ENCODE peak calls at places on chromosomes 5 and 9, in nine cellular contexts. K is T-helper 1 cell; D is tibial artery; R is mammary epithelial cell; J is NCI-H1930; N is EH; A is stimulated activated CD4-positive, alpha-beta T cell treated with anti-CD3 and anti-CD28 coated beads, Interleukin-15, amount 100 ng/mL, for 24 hours; X is NAMALWA; F is NCI-H1092 treated with DMSO at 0.1 percent for 48 hours. Z is an unnamed sample.

GRCh38 chr5:102856374-102856748 is 101.3 kb downstream of the PAM start:
- DNase-seq in N (peak), D (no peak), X (no peak), F (no peak), J (no peak), K (no peak), A (no peak), R (peak), Z (no peak)

GRCh38 chr9:126642009-126642744 is 28.4 kb downstream of the LMX1B start:
- DNase-seq in A (no peak), N (no peak), K (no peak), X (no peak), J (no peak), F (no peak), R (no peak), D (no peak), Z (no peak)

GRCh38 chr5:100584069-100584468 is 48.9 kb downstream of the FAM174A start:
- DNase-seq in K (no peak), D (no peak), R (no peak), J (no peak), X (peak), A (no peak), N (no peak), F (no peak), Z (no peak)

GRCh38 chr5:112084149-112084548 is 327.2 kb upstream of the NREP start:
- DNase-seq in N (no peak), F (no peak), J (no peak), K (no peak), R (no peak), D (no peak), X (no peak), A (no peak), Z (no peak)

GRCh38 chr9:136996361-136997281 is at the start of gene CLIC3:
- DNase-seq in K (peak), A (peak), N (peak), F (no peak), X (peak), R (peak), D (no peak), J (no peak), Z (peak)

GRCh38 chr5:121758640-121759039 is 93.0 kb upstream of the FTMT start:
- DNase-seq in A (no peak), X (no peak), N (no peak), J (no peak), D (no peak), R (no peak), K (no peak), F (no peak), Z (no peak)

GRCh38 chr5:56910123-56910951 is 941 bp downstream of the SETD9 start:
- DNase-seq in X (no peak), R (no peak), N (no peak), J (no peak), A (peak), F (peak), K (no peak), D (peak), Z (peak)

GRCh38 chr9:13778486-13779110 is 499.1 kb upstream of the MPDZ start:
- DNase-seq in X (no peak), R (no peak), K (no peak), F (no peak), J (no peak), D (no peak), N (no peak), A (no peak), Z (peak)

GRCh38 chr9:108150736-108151135 is 661.2 kb upstream of the KLF4 start:
- DNase-seq in D (peak), R (no peak), J (no peak), K (no peak), X (no peak), F (no peak), N (peak), A (no peak), Z (no peak)

GRCh38 chr5:142215915-142216681 is 107.5 kb downstream of the NDFIP1 start:
- DNase-seq in K (no peak), D (peak), J (no peak), F (no peak), A (no peak), N (peak), X (no peak), R (peak), Z (no peak)

GRCh38 chr9:87148391-87149237 is 201.3 kb upstream of the GAS1 start:
- DNase-seq in A (peak), F (peak), X (no peak), R (peak), K (no peak), N (peak), J (no peak), D (peak), Z (peak)

GRCh38 chr5:144697847-144698262 is 527.2 kb downstream of the KCTD16 start:
- DNase-seq in D (no peak), R (peak), X (no peak), K (no peak), A (no peak), F (no peak), J (no peak), N (peak), Z (no peak)

GRCh38 chr9:73736266-73736665 is 584.6 kb downstream of the ANXA1 start:
- DNase-seq in N (no peak), R (peak), K (no peak), X (no peak), F (no peak), D (no peak), A (no peak), J (no peak), Z (no peak)

GRCh38 chr5:171680485-171680884 is 105.1 kb upstream of the SMIM23 start:
- DNase-seq in D (peak), J (no peak), N (no peak), X (peak), A (no peak), F (no peak), R (no peak), K (no peak), Z (no peak)

GRCh38 chr9:88816591-88816990 is 174.7 kb upstream of the S1PR3 start:
- DNase-seq in A (no peak), J (no peak), K (no peak), D (no peak), R (no peak), N (no peak), F (no peak), X (no peak), Z (no peak)

GRCh38 chr9:135887021-135887507 is 20.3 kb downstream of the CAMSAP1 start:
- DNase-seq in J (no peak), A (no peak), R (peak), X (no peak), K (no peak), N (peak), D (no peak), F (no peak), Z (no peak)

GRCh38 chr9:34663296-34663590 is 786 bp upstream of the CCL27 start:
- DNase-seq in J (no peak), D (no peak), F (no peak), R (peak), X (no peak), K (no peak), A (no peak), N (no peak), Z (no peak)

GRCh38 chr5:158677490-158677838 is 422.3 kb downstream of the EBF1 start:
- DNase-seq in A (no peak), R (no peak), X (no peak), F (no peak), K (no peak), N (no peak), J (no peak), D (no peak), Z (no peak)

Z was measured in trophoblast cell.